ENCODE peak calls at places on chromosomes 4 and X, in four cellular contexts. Q is hypothalamus, T is PC-3, J is heart left ventricle. F is an unnamed sample.

GRCh38 chrX:128106630-128107029 is 54.4 kb upstream of the ACTRT1 start:
- DNase-seq in T (peak), Q (no peak), J (no peak), F (no peak)

GRCh38 chr4:153570228-153570973 is 104.2 kb downstream of the TMEM131L start:
- DNase-seq in Q (no peak), J (no peak), T (no peak), F (peak)

GRCh38 chr4:7854697-7855370 is 84.8 kb downstream of the AFAP1 start:
- DNase-seq in T (no peak), J (no peak), Q (no peak), F (no peak)

GRCh38 chr4:82044141-82044993 is 329.4 kb downstream of the HNRNPD start:
- DNase-seq in Q (peak), T (peak), J (peak), F (peak)

GRCh38 chr4:1711055-1711905 is 839 bp downstream of the SLBP start:
- DNase-seq in Q (no peak), T (peak), J (peak), F (no peak)

GRCh38 chr4:57151481-57151880 is 41.3 kb upstream of the IGFBP7 start:
- DNase-seq in T (peak), Q (no peak), J (no peak), F (no peak)

GRCh38 chr4:24067367-24067766 is 177.5 kb upstream of the PPARGC1A start:
- DNase-seq in Q (no peak), T (no peak), J (no peak), F (no peak)

GRCh38 chrX:34900691-34901090 is 41.9 kb upstream of the FAM47B start:
- DNase-seq in T (no peak), Q (no peak), J (no peak), F (no peak)

GRCh38 chr4:137394000-137394399 is 138.3 kb downstream of the PCDH18 start:
- DNase-seq in J (no peak), Q (no peak), T (no peak), F (no peak)

GRCh38 chr4:176841730-176842129 is 49.0 kb upstream of the VEGFC start:
- DNase-seq in J (no peak), Q (no peak), T (peak), F (no peak)

GRCh38 chr4:150828159-150828558 is 186.9 kb downstream of the LRBA start:
- DNase-seq in J (no peak), T (no peak), Q (no peak), F (peak)

GRCh38 chr4:74654230-74654681 is 140.1 kb downstream of the BTC start:
- DNase-seq in J (no peak), T (peak), Q (no peak), F (no peak)

GRCh38 chrX:112058766-112059165 is 23.8 kb downstream of the TRPC5 start:
- DNase-seq in J (no peak), Q (no peak), T (no peak), F (no peak)

GRCh38 chr4:151133311-151133710 is 33.9 kb downstream of the RPS3A start:
- DNase-seq in J (no peak), T (no peak), Q (no peak), F (no peak)

GRCh38 chrX:1493877-1494510 is 41.3 kb upstream of the ASMTL start:
- DNase-seq in J (no peak), T (no peak), Q (no peak), F (peak)

GRCh38 chr4:110970642-110971041 is 347.8 kb upstream of the PITX2 start:
- DNase-seq in J (no peak), Q (no peak), T (peak), F (no peak)

GRCh38 chr4:24849662-24850280 is 54.4 kb downstream of the SOD3 start:
- DNase-seq in J (no peak), T (no peak), Q (no peak), F (no peak)

GRCh38 chr4:185585211-185585610 is 49.9 kb upstream of the PDLIM3 start:
- DNase-seq in Q (no peak), T (no peak), J (no peak), F (no peak)

GRCh38 chrX:39982927-39983326 is 114.8 kb downstream of the BCOR start:
- DNase-seq in Q (no peak), T (peak), J (no peak), F (no peak)

GRCh38 chr4:150664935-150665334 is 83.0 kb downstream of the MAB21L2 start:
- DNase-seq in J (no peak), Q (no peak), T (peak), F (no peak)

GRCh38 chrX:134764202-134764785 is 106.0 kb upstream of the PLAC1 start:
- DNase-seq in T (peak), J (no peak), Q (no peak), F (no peak)

GRCh38 chrX:17944833-17945497 is 83.9 kb upstream of the RAI2 start:
- DNase-seq in Q (no peak), T (peak), J (no peak), F (no peak)

GRCh38 chr4:150217192-150217591 is 138.9 kb downstream of the DCLK2 start:
- DNase-seq in T (peak), Q (no peak), J (no peak), F (peak)

GRCh38 chr4:30262379-30262778 is 457.8 kb upstream of the PCDH7 start:
- DNase-seq in J (no peak), Q (no peak), T (peak), F (no peak)

GRCh38 chr4:81069706-81070331 is 39.3 kb downstream of the BMP3 start:
- DNase-seq in T (peak), J (peak), Q (peak), F (peak)

GRCh38 chrX:15646031-15646430 is 18.6 kb downstream of the CLTRN start:
- DNase-seq in T (no peak), J (no peak), Q (no peak), F (no peak)

GRCh38 chr4:185346975-185347601 is 48.6 kb downstream of the LRP2BP start:
- DNase-seq in J (no peak), Q (no peak), T (no peak), F (no peak)

GRCh38 chr4:76305971-76306881 is at the start of gene STBD1:
- DNase-seq in Q (peak), J (peak), T (peak), F (peak)

GRCh38 chrX:119880552-119881437 is 9.2 kb downstream of the NDUFA1 start:
- DNase-seq in T (peak), Q (no peak), J (no peak), F (peak)

GRCh38 chr4:5647351-5647750 is 61.0 kb downstream of the EVC2 start:
- DNase-seq in T (no peak), J (no peak), Q (no peak), F (no peak)

GRCh38 chr4:151038452-151039157 is 23.5 kb upstream of the LRBA start:
- DNase-seq in T (no peak), Q (no peak), J (no peak), F (no peak)

GRCh38 chr4:89781321-89781720 is 55.6 kb downstream of the SNCA start:
- DNase-seq in Q (no peak), T (no peak), J (no peak), F (no peak)

GRCh38 chr4:26000274-26000950 is 86.4 kb downstream of the SMIM20 start:
- DNase-seq in Q (no peak), T (no peak), J (no peak), F (no peak)

GRCh38 chrX:116240446-116240845 is 69.9 kb downstream of the AGTR2 start:
- DNase-seq in J (no peak), Q (no peak), T (peak), F (no peak)

GRCh38 chr4:164251257-164251656 is 502.7 kb upstream of the SMIM31 start:
- DNase-seq in Q (no peak), J (no peak), T (no peak), F (no peak)